ENCODE peak calls at places on chromosomes 2 and 18, in eight cellular contexts. Z, A, U, T, G, J, C and E are unnamed samples.

GRCh38 chr2:152369176-152369860 is 34.3 kb downstream of the FMNL2 start:
- DNase-seq in J (peak; percentile 92), C (no peak), A (peak; percentile 89), G (peak; percentile 86), Z (no peak), U (peak; percentile 91), T (no peak), E (peak; percentile 81)

GRCh38 chr2:46939596-46940359 is 24.2 kb upstream of the MCFD2 start:
- DNase-seq in C (no peak), J (no peak), Z (peak; percentile 48), T (no peak), G (no peak), U (peak; percentile 7), A (no peak), E (no peak)

GRCh38 chr2:216245391-216245790 is 126.9 kb downstream of the MARCHF4 start:
- DNase-seq in Z (no peak), U (no peak), C (no peak), T (no peak), G (no peak), A (no peak), J (no peak), E (no peak)

GRCh38 chr2:27353762-27354596 is 2.6 kb downstream of the GTF3C2 start:
- DNase-seq in Z (no peak), C (no peak), J (no peak), T (no peak), U (peak; percentile 32), G (peak; percentile 20), A (peak; percentile 11), E (peak; percentile 26)

GRCh38 chr2:96907405-96908041 is 37.6 kb upstream of the SEMA4C start:
- DNase-seq in G (peak; percentile 81), A (peak; percentile 55), T (peak; percentile 77), C (peak; percentile 78), J (peak; percentile 71), U (peak; percentile 63), Z (peak; percentile 61), E (peak; percentile 77)

GRCh38 chr2:216082805-216083204 is 1.1 kb downstream of the TMEM169 start:
- DNase-seq in G (no peak), A (no peak), J (no peak), C (no peak), Z (no peak), T (no peak), U (peak; percentile 25), E (no peak)

GRCh38 chr2:148900350-148900749 is 25.3 kb downstream of the KIF5C start:
- DNase-seq in T (no peak), Z (no peak), U (no peak), A (no peak), J (no peak), G (no peak), C (no peak), E (no peak)

GRCh38 chr2:64063924-64064331 is 44.7 kb upstream of the VPS54 start:
- DNase-seq in A (peak; percentile 73), T (no peak), Z (no peak), C (no peak), U (peak; percentile 95), G (peak; percentile 30), J (peak; percentile 55), E (peak; percentile 91)

GRCh38 chr2:29940706-29941105 is 19.3 kb upstream of the ALK start:
- DNase-seq in G (no peak), Z (no peak), T (no peak), J (no peak), U (no peak), C (peak; percentile 20), A (no peak), E (no peak)

GRCh38 chr2:140274891-140275290 is 1494.7 kb upstream of the NXPH2 start:
- DNase-seq in T (no peak), J (no peak), A (no peak), Z (no peak), C (no peak), G (no peak), U (no peak), E (no peak)

GRCh38 chr2:226123307-226123706 is 676.3 kb downstream of the IRS1 start:
- DNase-seq in U (peak; percentile 53), T (no peak), G (peak; percentile 73), Z (no peak), J (peak; percentile 48), A (peak; percentile 27), C (no peak), E (peak; percentile 39)

GRCh38 chr2:128735296-128735960 is 416.8 kb upstream of the HS6ST1 start:
- DNase-seq in A (no peak), C (no peak), U (no peak), J (no peak), T (no peak), Z (no peak), G (no peak), E (no peak)
- TF ChIP-seq CTCF in A (no peak), C (no peak), U (no peak), J (no peak), T (no peak), Z (no peak), G (no peak), E (no peak)

DNA sequence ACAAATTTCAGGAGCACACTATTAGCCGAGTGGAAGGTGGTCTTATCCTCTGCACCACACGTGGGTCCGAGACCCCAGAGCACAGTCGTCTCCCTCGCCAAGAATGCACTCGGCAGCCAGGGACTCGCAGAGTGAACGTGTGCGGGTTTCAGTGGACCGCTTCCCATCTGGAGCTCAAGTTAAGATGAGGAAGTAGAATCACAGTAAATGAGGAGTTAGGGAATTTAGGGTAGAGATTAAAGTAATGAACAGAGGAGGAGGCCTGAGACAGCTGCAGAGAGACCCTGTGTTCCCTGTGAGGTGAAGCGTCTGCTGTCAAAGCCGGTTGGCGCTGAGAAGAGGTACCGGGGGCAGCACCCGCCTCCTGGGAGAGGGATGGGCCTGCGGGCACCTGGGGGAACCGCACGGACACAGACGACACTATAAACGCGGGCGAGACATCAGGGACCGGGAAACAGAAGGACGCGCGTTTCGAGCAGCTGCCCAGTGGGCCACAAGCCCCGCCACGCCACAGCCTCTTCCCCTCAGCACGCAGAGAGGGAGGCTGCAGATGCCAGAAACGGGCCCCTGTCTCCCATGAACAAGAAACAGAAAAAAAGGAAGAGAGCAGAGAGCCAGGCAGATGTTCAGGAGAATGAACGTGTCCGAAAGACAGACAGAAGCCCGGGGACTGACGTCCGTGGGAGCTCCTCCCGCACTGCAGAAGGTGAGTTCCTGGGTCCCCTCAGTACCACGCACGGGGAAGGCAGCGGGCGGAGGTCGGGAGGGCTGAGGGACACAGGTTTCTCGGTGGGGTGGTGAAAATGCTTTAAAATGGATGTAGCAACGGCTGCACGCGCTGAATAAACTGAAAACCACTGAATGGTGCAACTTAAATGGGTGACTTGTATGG is 5.4 kb upstream of the KCNG2 start:
- DNase-seq in A (no peak), T (no peak), G (no peak), C (no peak), Z (no peak), J (no peak), U (no peak), E (no peak)
- H3K4me3 ChIP-seq in A (no peak overlapping the region), T (no peak overlapping the region), G (no peak overlapping the region), C (no peak overlapping the region), Z (no peak overlapping the region), J (peak overlapping the region; percentile 19), U (no peak overlapping the region), E (peak overlapping the region; percentile 32)

DNA sequence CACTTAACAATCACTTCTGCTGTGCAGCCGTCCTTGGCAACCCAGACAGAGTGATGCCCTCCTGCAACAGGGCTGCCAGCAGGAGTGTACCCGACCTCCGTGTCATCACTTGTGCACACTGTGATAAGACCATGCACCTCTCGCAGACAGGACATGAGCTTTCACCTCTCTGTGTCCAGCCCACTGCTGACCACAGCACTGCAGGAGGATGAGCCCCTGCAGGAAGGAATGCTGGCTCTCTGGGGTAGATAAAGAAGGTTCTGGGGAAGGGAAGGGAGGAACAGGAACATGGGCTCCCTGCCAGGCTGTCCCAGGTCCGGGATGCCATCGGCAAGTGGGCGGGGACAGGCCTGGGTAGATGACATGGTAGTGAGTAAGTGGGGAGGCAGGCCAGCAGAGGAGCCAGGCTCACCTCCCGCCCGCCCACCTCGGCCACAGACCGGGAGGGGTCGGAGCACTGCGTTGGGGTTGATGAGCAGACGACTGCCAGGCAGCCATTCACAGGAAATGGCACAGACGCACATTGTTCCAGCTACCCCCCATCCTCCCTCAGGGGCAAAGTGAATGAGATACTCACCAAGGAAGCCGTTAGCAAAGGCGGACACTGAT is 18.6 kb upstream of the COL6A3 start:
- DNase-seq in G (peak; percentile 88), T (no peak), C (no peak), U (peak; percentile 81), A (peak; percentile 95), Z (no peak), J (peak; percentile 64), E (peak; percentile 75)
- TF ChIP-seq CTCF in G (peak; percentile 60), T (no peak), C (no peak), U (peak; percentile 27), A (peak; percentile 26), Z (no peak), J (peak; percentile 44), E (peak; percentile 51)

GRCh38 chr18:39260565-39260964 is 1695.0 kb upstream of the CELF4 start:
- DNase-seq in T (no peak), J (no peak), G (no peak), Z (no peak), A (no peak), U (no peak), C (no peak), E (no peak)
- H3K4me3 ChIP-seq in T (no peak overlapping the region), J (no peak overlapping the region), G (no peak overlapping the region), Z (no peak overlapping the region), A (no peak overlapping the region), U (no peak overlapping the region), C (no peak overlapping the region), E (no peak overlapping the region)

GRCh38 chr2:100562613-100563406 is at the start of gene PDCL3:
- DNase-seq in T (peak; percentile 95), A (peak; percentile 100), C (peak; percentile 93), Z (peak; percentile 95), U (peak; percentile 100), J (peak; percentile 99), G (peak; percentile 100), E (peak; percentile 99)
- TF ChIP-seq CTCF in T (no peak), A (peak; percentile 19), C (no peak), Z (no peak), U (no peak), J (no peak), G (peak; percentile 15), E (peak; percentile 25)

DNA sequence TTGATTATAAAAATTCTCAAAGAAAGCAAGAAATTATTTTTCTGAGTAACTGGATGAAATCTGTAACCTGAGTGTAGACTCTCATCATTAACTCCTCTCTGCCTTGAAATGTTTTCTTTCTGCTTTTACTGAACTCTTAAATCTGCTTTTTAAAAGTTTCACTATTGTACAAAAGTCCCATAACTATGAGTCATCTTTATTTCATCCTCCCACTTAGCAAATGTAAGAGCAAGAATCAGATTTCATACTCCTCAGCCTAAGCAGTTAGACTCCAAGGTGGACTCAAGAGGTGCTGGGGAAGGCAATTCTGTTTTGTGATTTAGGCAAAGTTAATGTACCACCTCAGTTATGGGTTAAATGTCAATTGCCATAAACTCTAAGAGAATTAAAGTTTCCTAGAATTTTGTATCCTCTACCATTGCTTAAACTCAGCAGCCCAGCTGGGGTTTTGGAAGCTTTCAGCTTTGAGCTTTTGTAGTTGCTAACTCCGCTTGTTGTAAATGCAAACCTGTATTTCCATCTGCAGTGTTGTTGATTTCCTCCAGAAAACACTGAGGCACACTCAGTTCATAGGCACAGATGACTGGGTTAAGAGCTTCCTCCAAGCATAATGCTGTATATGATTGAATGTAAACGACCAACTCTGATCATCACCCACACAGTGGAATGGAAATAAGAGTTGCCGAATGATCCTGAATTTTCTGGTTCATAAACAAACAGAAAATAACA is 268.8 kb downstream of the ARHGAP15 start:
- DNase-seq in U (peak; percentile 31), C (no peak), G (peak; percentile 31), A (peak; percentile 66), T (no peak), Z (no peak), J (peak; percentile 62), E (peak; percentile 49)
- H3K4me3 ChIP-seq in U (no peak overlapping the region), C (no peak overlapping the region), G (no peak overlapping the region), A (no peak overlapping the region), T (no peak overlapping the region), Z (no peak overlapping the region), J (peak overlapping the region; percentile 0), E (no peak overlapping the region)